ENCODE peak calls at places on chromosomes 2 and 18, in eight cellular contexts. F, A, Y, P, G, L, S and Q are unnamed samples. For H3K4me1, the result is how much of the 10 kb centered on the place peaks cover.

GRCh38 chr2:191699341-191699945 is 21.5 kb downstream of the NABP1 start:
- DNase-seq in Y (no peak), S (no peak), F (no peak), A (no peak), P (no peak), L (no peak), G (no peak), Q (no peak)

GRCh38 chr2:175167076-175167791 is 769 bp downstream of the ATF2 start:
- DNase-seq in L (peak), P (peak), F (peak), G (no peak), Y (peak), S (no peak), A (no peak), Q (no peak)

GRCh38 chr2:178271629-178272333 is 77.5 kb downstream of the OSBPL6 start:
- DNase-seq in F (peak), P (no peak), Y (no peak), G (peak), L (no peak), A (peak), S (no peak), Q (no peak)

GRCh38 chr2:9341351-9341887 is 81.9 kb downstream of the ITGB1BP1 start:
- DNase-seq in Y (no peak), A (no peak), F (no peak), L (no peak), S (no peak), P (no peak), G (no peak), Q (no peak)

GRCh38 chr2:44137872-44138551 is 30.7 kb upstream of the PPM1B start:
- DNase-seq in G (no peak), Y (no peak), S (no peak), A (no peak), P (no peak), L (no peak), F (no peak), Q (no peak)

GRCh38 chr2:117987121-117987520 is 26.7 kb downstream of the CCDC93 start:
- DNase-seq in P (no peak), G (no peak), A (no peak), L (no peak), Y (no peak), F (no peak), S (no peak), Q (no peak)

GRCh38 chr2:15968280-15969178 is 28.2 kb downstream of the MYCN start:
- DNase-seq in A (no peak), L (no peak), G (no peak), F (no peak), S (no peak), Y (no peak), P (no peak), Q (no peak)

GRCh38 chr18:58117685-58118403 is 73.8 kb downstream of the NEDD4L start:
- DNase-seq in S (peak), A (peak), Y (peak), G (no peak), L (no peak), F (peak), P (no peak), Q (peak)

GRCh38 chr2:101223814-101224231 is 28.9 kb upstream of the CNOT11 start:
- DNase-seq in G (no peak), L (peak), Y (no peak), F (no peak), A (no peak), S (peak), P (no peak), Q (no peak)

GRCh38 chr2:150978053-150978452 is 283.6 kb downstream of the RBM43 start:
- DNase-seq in Y (no peak), L (no peak), P (no peak), A (no peak), G (no peak), F (peak), S (no peak), Q (no peak)

GRCh38 chr2:128069769-128070168 is 21.2 kb upstream of the UGGT1 start:
- DNase-seq in P (no peak), A (no peak), G (no peak), Y (no peak), S (peak), L (no peak), F (no peak), Q (no peak)

GRCh38 chr18:9736445-9736844 is 28.3 kb downstream of the RAB31 start:
- DNase-seq in F (no peak), G (no peak), P (no peak), S (no peak), L (no peak), A (no peak), Y (no peak), Q (no peak)

GRCh38 chr18:9732031-9732430 is 23.9 kb downstream of the RAB31 start:
- DNase-seq in S (no peak), Y (no peak), F (no peak), G (peak), A (peak), P (no peak), L (no peak), Q (no peak)

GRCh38 chr18:9735879-9736278 is 27.8 kb downstream of the RAB31 start:
- DNase-seq in G (no peak), L (no peak), F (no peak), S (no peak), P (no peak), A (no peak), Y (no peak), Q (no peak)

GRCh38 chr18:9735238-9735637 is 27.1 kb downstream of the RAB31 start:
- DNase-seq in F (no peak), Y (no peak), A (peak), S (peak), G (no peak), L (no peak), P (no peak), Q (no peak)

DNA sequence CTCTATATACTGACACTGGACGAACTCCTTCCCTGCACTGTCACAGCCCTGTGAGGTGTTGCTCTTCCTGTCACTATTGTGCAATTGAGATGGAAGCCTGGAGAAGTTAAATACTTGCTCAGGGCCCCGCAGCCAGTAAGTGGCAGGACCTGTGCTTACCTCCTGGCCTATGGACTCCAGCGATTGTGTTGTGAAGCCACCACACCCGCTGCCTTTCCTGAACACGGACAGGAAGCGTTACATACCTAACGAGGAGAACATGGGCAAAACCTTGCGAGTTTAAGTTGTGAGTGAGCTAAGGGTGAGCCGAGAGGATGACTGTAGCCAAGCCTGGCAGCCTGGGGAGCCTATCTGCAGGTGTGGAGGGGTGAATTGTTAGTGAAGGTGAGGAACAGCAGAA is 26.1 kb downstream of the RAB31 start:
- DNase-seq in P (no peak), S (peak), F (no peak), L (no peak), Y (no peak), A (peak), G (no peak), Q (no peak)
- H3K4me1 ChIP-seq in P (under half), S (under half), F (under half), L (under half), Y (under half), A (under half), G (under half), Q (under half)

DNA sequence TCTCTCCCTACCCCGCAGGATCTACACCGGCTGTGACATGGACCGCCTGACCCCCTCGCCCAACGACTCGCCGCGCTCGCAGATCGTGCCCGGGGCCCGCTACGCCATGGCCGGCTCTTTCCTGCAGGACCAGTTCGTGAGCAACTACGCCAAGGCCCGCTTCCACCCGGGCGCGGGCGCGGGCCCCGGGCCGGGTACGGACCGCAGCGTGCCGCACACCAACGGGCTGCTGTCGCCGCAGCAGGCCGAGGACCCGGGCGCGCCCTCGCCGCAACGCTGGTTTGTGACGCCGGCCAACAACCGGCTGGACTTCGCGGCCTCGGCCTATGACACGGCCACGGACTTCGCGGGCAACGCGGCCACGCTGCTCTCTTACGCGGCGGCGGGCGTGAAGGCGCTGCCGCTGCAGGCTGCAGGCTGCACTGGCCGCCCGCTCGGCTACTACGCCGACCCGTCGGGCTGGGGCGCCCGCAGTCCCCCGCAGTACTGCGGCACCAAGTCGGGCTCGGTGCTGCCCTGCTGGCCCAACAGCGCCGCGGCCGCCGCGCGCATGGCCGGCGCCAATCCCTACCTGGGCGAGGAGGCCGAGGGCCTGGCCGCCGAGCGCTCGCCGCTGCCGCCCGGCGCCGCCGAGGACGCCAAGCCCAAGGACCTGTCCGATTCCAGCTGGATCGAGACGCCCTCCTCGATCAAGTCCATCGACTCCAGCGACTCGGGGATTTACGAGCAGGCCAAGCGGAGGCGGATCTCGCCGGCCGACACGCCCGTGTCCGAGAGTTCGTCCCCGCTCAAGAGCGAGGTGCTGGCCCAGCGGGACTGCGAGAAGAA is 7.5 kb downstream of the TBR1 start:
- DNase-seq in P (no peak), L (no peak), S (no peak), F (peak), Y (no peak), G (no peak), A (no peak), Q (no peak)
- H3K4me3 ChIP-seq in P (no peak), L (no peak), S (peak), F (no peak), Y (peak), G (peak), A (peak), Q (peak)

GRCh38 chr2:17547737-17548136 is 7.2 kb downstream of the VSNL1 start:
- DNase-seq in Y (no peak), F (no peak), L (no peak), S (no peak), P (no peak), G (no peak), A (no peak), Q (no peak)
- H3K4me1 ChIP-seq in Y (under half), F (under half), L (under half), S (under half), P (under half), G (under half), A (under half), Q (under half)

GRCh38 chr2:190406805-190407204 is 1.4 kb upstream of the MFSD6 start:
- DNase-seq in S (no peak), A (no peak), P (no peak), L (no peak), Y (no peak), F (no peak), G (no peak), Q (no peak)

GRCh38 chr2:190408538-190409271 is 550 bp downstream of the MFSD6 start:
- DNase-seq in G (peak), L (peak), S (peak), F (peak), A (no peak), P (peak), Y (peak), Q (peak)

GRCh38 chr2:190405995-190406394 is 2.2 kb upstream of the MFSD6 start:
- DNase-seq in F (no peak), Y (no peak), S (no peak), L (no peak), A (no peak), P (no peak), G (no peak), Q (no peak)

GRCh38 chr2:190407662-190408537 is at the start of gene MFSD6:
- DNase-seq in S (peak), L (peak), F (peak), A (no peak), P (peak), G (peak), Y (peak), Q (peak)

DNA sequence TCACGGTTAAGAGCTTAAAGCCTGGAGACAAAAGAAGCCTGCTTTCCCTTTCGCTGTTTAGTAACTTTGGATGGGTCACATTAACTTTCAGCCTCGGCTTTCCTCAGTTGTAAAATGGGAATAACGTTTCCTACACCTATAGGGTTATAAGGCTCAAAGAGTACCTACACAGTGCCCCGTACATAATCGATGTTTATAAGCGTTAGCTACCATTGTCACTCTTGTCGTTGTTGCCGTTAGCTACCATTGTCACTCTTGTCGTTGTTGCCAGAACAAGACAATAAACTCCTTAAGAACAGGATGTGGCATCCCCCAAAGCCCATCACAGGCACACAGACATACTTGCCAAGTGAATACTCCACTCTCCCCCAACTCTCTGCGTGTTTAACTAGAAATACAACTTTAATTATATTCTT is 901 bp upstream of the MFSD6 start:
- DNase-seq in P (no peak), S (peak), F (no peak), L (no peak), G (no peak), A (no peak), Y (no peak), Q (no peak)
- H3K4me3 ChIP-seq in P (peak), S (no peak), F (peak), L (peak), G (peak), A (peak), Y (peak), Q (peak)

GRCh38 chr2:237258146-237258545 is 155.8 kb downstream of the COL6A3 start:
- DNase-seq in Y (no peak), P (no peak), L (no peak), F (no peak), S (no peak), G (no peak), A (no peak), Q (no peak)

GRCh38 chr2:237259201-237259600 is 154.8 kb downstream of the COL6A3 start:
- DNase-seq in A (no peak), S (no peak), L (no peak), F (no peak), Y (no peak), G (no peak), P (no peak), Q (no peak)

GRCh38 chr2:237254911-237255578 is 158.9 kb downstream of the COL6A3 start:
- DNase-seq in F (no peak), L (no peak), P (no peak), S (no peak), G (no peak), A (no peak), Y (no peak), Q (no peak)

GRCh38 chr2:237256845-237257244 is 157.1 kb downstream of the COL6A3 start:
- DNase-seq in L (no peak), Y (no peak), S (no peak), P (no peak), G (peak), F (no peak), A (peak), Q (no peak)

GRCh38 chr2:237257471-237257951 is 156.5 kb downstream of the COL6A3 start:
- DNase-seq in G (peak), S (no peak), Y (no peak), F (no peak), P (no peak), L (no peak), A (no peak), Q (no peak)
- H3K4me1 ChIP-seq in G (under half), S (under half), Y (under half), F (under half), P (under half), L (under half), A (under half), Q (under half)

GRCh38 chr18:12347895-12348294 is 29.1 kb downstream of the AFG3L2 start:
- DNase-seq in P (no peak), L (no peak), S (no peak), G (no peak), A (no peak), Y (no peak), F (no peak), Q (no peak)

GRCh38 chr18:12345491-12346239 is 31.4 kb downstream of the AFG3L2 start:
- DNase-seq in S (no peak), G (no peak), A (no peak), F (no peak), P (no peak), Y (no peak), L (no peak), Q (no peak)

GRCh38 chr18:12338382-12338781 is 30.3 kb downstream of the TUBB6 start:
- DNase-seq in S (no peak), L (no peak), Y (no peak), F (no peak), G (peak), P (no peak), A (no peak), Q (no peak)

GRCh38 chr18:12346240-12346565 is 30.8 kb downstream of the AFG3L2 start:
- DNase-seq in Y (no peak), L (no peak), F (no peak), G (peak), A (no peak), P (no peak), S (no peak), Q (no peak)

GRCh38 chr18:12342661-12343060 is 34.4 kb downstream of the AFG3L2 start:
- DNase-seq in P (no peak), L (no peak), Y (no peak), G (no peak), S (no peak), F (no peak), A (no peak), Q (no peak)
- H3K4me3 ChIP-seq in P (no peak), L (no peak), Y (no peak), G (no peak), S (no peak), F (no peak), A (no peak), Q (no peak)